ENCODE peak calls at places on chromosomes 16 and 17, in five cellular contexts. One of them, this sample, is unnamed.
A peak's percentile ranks its signal among the peaks of the same experiment; 100 is the strongest.

GRCh38 chr17:3557768-3558583 is at the start of gene TRPV3:
- DNase-seq in K562: peak; percentile 70
- DNase-seq in GM12878: peak; percentile 66
- DNase-seq in HepG2: no peak
- DNase-seq in H1: no peak
- DNase-seq in this sample: peak; percentile 21

GRCh38 chr17:43578699-43579569 is 32.8 kb upstream of the ETV4 start:
- DNase-seq in K562: no peak
- DNase-seq in GM12878: peak; percentile 74
- DNase-seq in HepG2: peak; percentile 46
- DNase-seq in H1: no peak
- DNase-seq in this sample: no peak

GRCh38 chr16:49757744-49758069 is 98.2 kb downstream of the ZNF423 start:
- DNase-seq in K562: no peak
- DNase-seq in GM12878: no peak
- DNase-seq in HepG2: no peak
- DNase-seq in H1: no peak
- DNase-seq in this sample: no peak

GRCh38 chr17:45235071-45236001 is 13.7 kb downstream of the FMNL1 start:
- DNase-seq in K562: peak; percentile 85
- DNase-seq in GM12878: no peak
- DNase-seq in HepG2: peak; percentile 58
- DNase-seq in H1: peak; percentile 80
- DNase-seq in this sample: peak; percentile 54

GRCh38 chr17:8038954-8039610 is at the start of gene ALOX15B:
- DNase-seq in K562: no peak
- DNase-seq in GM12878: no peak
- DNase-seq in HepG2: no peak
- DNase-seq in H1: no peak
- DNase-seq in this sample: no peak

GRCh38 chr17:21458036-21458435 is 81.9 kb downstream of the KCNJ12 start:
- DNase-seq in K562: no peak
- DNase-seq in GM12878: no peak
- DNase-seq in HepG2: no peak
- DNase-seq in H1: no peak
- DNase-seq in this sample: no peak

GRCh38 chr17:76521262-76521661 is 16.2 kb downstream of the CYGB start:
- DNase-seq in K562: no peak
- DNase-seq in GM12878: no peak
- DNase-seq in HepG2: no peak
- DNase-seq in H1: no peak
- DNase-seq in this sample: no peak

GRCh38 chr16:48499822-48500440 is 110.0 kb downstream of the N4BP1 start:
- DNase-seq in K562: no peak
- DNase-seq in GM12878: no peak
- DNase-seq in HepG2: no peak
- DNase-seq in H1: no peak
- DNase-seq in this sample: no peak

GRCh38 chr16:61323456-61323855 is 712.8 kb downstream of the CDH8 start:
- DNase-seq in K562: no peak
- DNase-seq in GM12878: no peak
- DNase-seq in HepG2: peak; percentile 3
- DNase-seq in H1: no peak
- DNase-seq in this sample: no peak

GRCh38 chr17:57612202-57613071 is 132.7 kb downstream of the CCDC182 start:
- DNase-seq in K562: peak; percentile 53
- DNase-seq in GM12878: peak; percentile 38
- DNase-seq in HepG2: peak; percentile 27
- DNase-seq in H1: no peak
- DNase-seq in this sample: no peak

GRCh38 chr17:72609501-72609900 is 483.0 kb downstream of the SLC39A11 start:
- DNase-seq in K562: no peak
- DNase-seq in GM12878: no peak
- DNase-seq in HepG2: no peak
- DNase-seq in H1: no peak
- DNase-seq in this sample: peak; percentile 86

GRCh38 chr17:6927290-6927844 is 68.5 kb upstream of the ALOX12 start:
- DNase-seq in K562: no peak
- DNase-seq in GM12878: no peak
- DNase-seq in HepG2: no peak
- DNase-seq in H1: no peak
- DNase-seq in this sample: no peak

GRCh38 chr17:12620200-12620720 is 45.4 kb upstream of the MYOCD start:
- DNase-seq in K562: no peak
- DNase-seq in GM12878: no peak
- DNase-seq in HepG2: no peak
- DNase-seq in H1: no peak
- DNase-seq in this sample: no peak

GRCh38 chr17:75872434-75873351 is 5.7 kb downstream of the TRIM47 start:
- DNase-seq in K562: peak; percentile 57
- DNase-seq in GM12878: no peak
- DNase-seq in HepG2: peak; percentile 99
- DNase-seq in H1: no peak
- DNase-seq in this sample: no peak

GRCh38 chr17:8532021-8532420 is 96.3 kb downstream of the NDEL1 start:
- DNase-seq in K562: peak; percentile 90
- DNase-seq in GM12878: no peak
- DNase-seq in HepG2: peak; percentile 89
- DNase-seq in H1: no peak
- DNase-seq in this sample: no peak

GRCh38 chr16:88383401-88384221 is 852 bp downstream of the ZNF469 start:
- DNase-seq in K562: no peak
- DNase-seq in GM12878: no peak
- DNase-seq in HepG2: no peak
- DNase-seq in H1: no peak
- DNase-seq in this sample: peak; percentile 28

GRCh38 chr17:7982171-7982570 is 20.2 kb upstream of the GUCY2D start:
- DNase-seq in K562: no peak
- DNase-seq in GM12878: no peak
- DNase-seq in HepG2: no peak
- DNase-seq in H1: no peak
- DNase-seq in this sample: no peak

GRCh38 chr16:88616320-88616719 is 22.1 kb upstream of the IL17C start:
- DNase-seq in K562: no peak
- DNase-seq in GM12878: no peak
- DNase-seq in HepG2: no peak
- DNase-seq in H1: no peak
- DNase-seq in this sample: no peak

GRCh38 chr17:49422714-49423113 is 8.0 kb upstream of the PHB1 start:
- DNase-seq in K562: no peak
- DNase-seq in GM12878: no peak
- DNase-seq in HepG2: no peak
- DNase-seq in H1: no peak
- DNase-seq in this sample: no peak

GRCh38 chr17:76481091-76481655 is 13.8 kb downstream of the AANAT start:
- DNase-seq in K562: no peak
- DNase-seq in GM12878: peak; percentile 71
- DNase-seq in HepG2: no peak
- DNase-seq in H1: no peak
- DNase-seq in this sample: no peak

DNA sequence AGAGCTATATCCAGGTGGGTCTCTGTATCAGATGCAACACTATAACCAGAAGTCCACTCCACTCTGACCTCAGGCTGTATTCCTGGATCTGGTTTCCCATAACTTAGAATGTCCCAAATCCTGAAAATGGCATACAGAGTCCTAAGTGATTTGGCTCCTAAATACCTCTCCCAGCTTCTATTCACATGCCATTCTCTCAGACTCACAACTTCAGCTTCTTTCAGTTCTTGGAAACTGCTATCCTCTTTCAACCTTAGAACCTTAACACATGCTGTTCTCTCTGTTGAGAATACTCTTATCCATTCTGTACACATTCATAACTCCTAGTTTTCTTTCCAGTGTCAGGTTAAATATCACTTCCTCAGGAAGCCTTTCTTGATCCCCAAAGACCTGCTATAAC is 132.0 kb downstream of the BRIP1 start:
- DNase-seq in K562: no peak
- DNase-seq in GM12878: no peak
- DNase-seq in HepG2: no peak
- DNase-seq in H1: no peak
- DNase-seq in this sample: no peak
- TF ChIP-seq YY1 in K562: no peak
- TF ChIP-seq YY1 in GM12878: no peak
- TF ChIP-seq YY1 in HepG2: no peak
- TF ChIP-seq YY1 in H1: no peak
- TF ChIP-seq YY1 in this sample: no peak

GRCh38 chr16:10729104-10729503 is 14.5 kb upstream of the NUBP1 start:
- DNase-seq in K562: no peak
- DNase-seq in GM12878: no peak
- DNase-seq in HepG2: no peak
- DNase-seq in H1: no peak
- DNase-seq in this sample: no peak
- H2AFZ ChIP-seq in K562: no peak overlapping the region
- H2AFZ ChIP-seq in GM12878: no peak overlapping the region
- H2AFZ ChIP-seq in HepG2: no peak overlapping the region
- H2AFZ ChIP-seq in H1: no peak overlapping the region
- H2AFZ ChIP-seq in this sample: peak overlapping the region; percentile 57

GRCh38 chr16:67036323-67036741 is 7.4 kb downstream of the CBFB start:
- DNase-seq in K562: no peak
- DNase-seq in GM12878: no peak
- DNase-seq in HepG2: no peak
- DNase-seq in H1: no peak
- DNase-seq in this sample: no peak
- TF ChIP-seq SRF in K562: no peak
- TF ChIP-seq SRF in GM12878: no peak
- TF ChIP-seq SRF in HepG2: no peak
- TF ChIP-seq SRF in H1: no peak
- TF ChIP-seq SRF in this sample: no peak

DNA sequence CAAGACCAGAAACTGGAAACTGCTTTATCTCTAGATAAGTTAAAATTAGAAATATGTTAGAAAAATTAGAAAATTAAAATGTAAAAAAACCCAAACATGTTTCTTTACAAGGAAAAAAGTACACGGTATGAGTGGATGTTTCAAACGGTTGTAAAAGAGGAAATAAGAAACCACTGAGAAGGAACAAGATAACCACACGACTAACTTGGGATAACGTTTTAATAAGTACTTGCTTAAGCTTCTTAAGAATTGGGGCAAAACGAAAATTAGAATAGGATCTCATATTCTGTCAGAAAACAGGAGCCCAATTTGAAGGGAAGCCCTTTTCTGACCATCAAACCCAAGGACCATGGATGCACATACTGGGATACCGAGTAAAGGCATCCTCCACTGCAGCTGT is 31.0 kb downstream of the MBTPS1 start:
- DNase-seq in K562: no peak
- DNase-seq in GM12878: no peak
- DNase-seq in HepG2: no peak
- DNase-seq in H1: no peak
- DNase-seq in this sample: no peak
- TF ChIP-seq YY1 in K562: no peak
- TF ChIP-seq YY1 in GM12878: no peak
- TF ChIP-seq YY1 in HepG2: no peak
- TF ChIP-seq YY1 in H1: no peak
- TF ChIP-seq YY1 in this sample: no peak

GRCh38 chr17:82687871-82688270 is 10.6 kb downstream of the RAB40B start:
- DNase-seq in K562: no peak
- DNase-seq in GM12878: no peak
- DNase-seq in HepG2: no peak
- DNase-seq in H1: no peak
- DNase-seq in this sample: no peak
- H2AFZ ChIP-seq in K562: no peak overlapping the region
- H2AFZ ChIP-seq in GM12878: no peak overlapping the region
- H2AFZ ChIP-seq in HepG2: no peak overlapping the region
- H2AFZ ChIP-seq in H1: no peak overlapping the region
- H2AFZ ChIP-seq in this sample: no peak overlapping the region

DNA sequence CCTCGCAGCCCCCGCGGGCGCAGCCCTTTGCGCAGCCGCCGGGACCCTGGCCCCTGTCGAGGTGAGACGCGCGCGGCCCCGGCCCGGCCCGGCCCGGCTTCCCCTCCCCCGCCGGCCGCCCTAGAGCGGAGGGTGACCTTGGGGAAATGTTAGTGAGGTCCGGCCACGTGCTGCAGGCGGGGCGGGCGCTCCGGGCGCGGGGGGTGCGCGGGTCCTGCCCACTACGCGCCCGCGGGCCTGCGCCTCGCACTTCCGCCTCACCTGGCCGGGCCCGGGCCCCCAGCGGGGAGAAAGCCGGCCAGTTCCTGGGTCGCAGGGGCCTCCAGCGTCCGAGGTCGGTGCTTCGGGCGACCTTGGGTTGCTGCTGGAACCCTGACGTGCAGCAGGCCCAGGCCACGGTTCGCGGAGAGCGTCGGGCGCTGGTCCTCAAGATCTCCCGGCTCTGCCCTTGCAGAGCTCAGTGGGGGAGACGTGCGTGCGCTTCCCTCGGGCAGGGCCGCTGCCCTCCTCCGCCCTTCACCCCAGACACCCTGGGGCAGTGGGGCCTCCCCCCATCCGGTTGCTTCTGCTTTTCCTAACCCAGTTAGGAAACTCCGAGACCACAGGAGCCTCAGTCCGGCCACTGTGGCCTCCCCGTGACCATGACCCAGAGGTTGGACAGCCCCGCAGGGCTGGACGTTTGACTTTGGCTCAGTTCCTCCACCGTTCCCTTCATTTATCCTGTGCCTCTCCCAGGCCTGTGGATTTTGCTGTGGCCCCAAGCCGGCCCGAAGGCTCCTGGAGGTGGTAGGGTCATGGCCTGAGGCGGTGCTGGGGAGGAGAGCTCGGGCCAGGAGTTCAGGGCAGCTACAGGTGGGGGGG is 791 bp downstream of the MCRIP2 start:
- DNase-seq in K562: peak; percentile 75
- DNase-seq in GM12878: no peak
- DNase-seq in HepG2: peak; percentile 60
- DNase-seq in H1: no peak
- DNase-seq in this sample: no peak
- TF ChIP-seq SRF in K562: no peak
- TF ChIP-seq SRF in GM12878: no peak
- TF ChIP-seq SRF in HepG2: no peak
- TF ChIP-seq SRF in H1: no peak
- TF ChIP-seq SRF in this sample: no peak

DNA sequence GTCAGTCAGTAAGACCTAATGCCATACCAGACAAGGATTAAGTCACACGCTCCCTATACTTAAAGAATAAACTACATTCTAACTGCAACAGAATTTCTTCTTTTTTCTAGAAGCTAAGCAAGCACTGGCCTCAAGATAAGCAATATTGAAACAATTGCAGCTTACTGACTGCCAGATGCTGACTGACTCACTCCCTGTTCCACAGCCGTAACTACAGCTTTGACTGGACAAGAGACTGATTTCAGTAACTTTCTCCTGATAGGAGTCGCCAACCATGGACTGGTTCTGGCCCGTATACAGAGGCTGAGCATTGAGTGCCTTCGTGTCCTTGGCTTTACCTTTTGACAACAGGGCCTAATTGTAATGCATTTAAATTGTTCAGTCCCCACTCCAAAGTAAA is 67.9 kb downstream of the TRIM37 start:
- DNase-seq in K562: peak; percentile 5
- DNase-seq in GM12878: no peak
- DNase-seq in HepG2: no peak
- DNase-seq in H1: no peak
- DNase-seq in this sample: no peak
- TF ChIP-seq YY1 in K562: no peak
- TF ChIP-seq YY1 in GM12878: no peak
- TF ChIP-seq YY1 in HepG2: no peak
- TF ChIP-seq YY1 in H1: no peak
- TF ChIP-seq YY1 in this sample: no peak

This sample was measured in HCT116.